ENCODE peak calls at places on chromosomes 7 and 10, in seven cellular contexts. X, Z, N, Q, M, C and O are unnamed samples.

GRCh38 chr7:2598175-2598823 is 33.5 kb upstream of the TTYH3 start:
- DNase-seq in X (no peak), Z (no peak), N (no peak), Q (peak), M (no peak), C (no peak), O (no peak)

GRCh38 chr7:559396-559705 is 39.7 kb upstream of the PDGFA start:
- DNase-seq in X (no peak), Z (no peak), N (no peak), Q (no peak), M (no peak), C (no peak), O (no peak)

GRCh38 chr7:25952277-25953057 is 199.5 kb upstream of the NFE2L3 start:
- DNase-seq in X (no peak), Z (no peak), N (no peak), Q (no peak), M (no peak), C (no peak), O (no peak)

GRCh38 chr7:87216701-87217508 is 2.6 kb downstream of the TMEM243 start:
- DNase-seq in X (no peak), Z (no peak), N (no peak), Q (no peak), M (no peak), C (no peak), O (no peak)

GRCh38 chr10:33735463-33735862 is 401.0 kb upstream of the NRP1 start:
- DNase-seq in X (no peak), Z (no peak), N (no peak), Q (no peak), M (no peak), C (peak), O (no peak)

GRCh38 chr7:39480901-39481300 is 85.3 kb upstream of the YAE1 start:
- DNase-seq in X (no peak), Z (no peak), N (no peak), Q (no peak), M (no peak), C (no peak), O (no peak)

GRCh38 chr10:22630229-22631174 is 83.9 kb downstream of the PIP4K2A start:
- DNase-seq in X (no peak), Z (peak), N (no peak), Q (no peak), M (no peak), C (peak), O (no peak)

GRCh38 chr10:21194510-21194993 is 297.4 kb upstream of the NEBL start:
- DNase-seq in X (peak), Z (peak), N (peak), Q (no peak), M (no peak), C (peak), O (no peak)

GRCh38 chr7:18895456-18895855 is 222.0 kb downstream of the TWIST1 start:
- DNase-seq in X (peak), Z (peak), N (peak), Q (no peak), M (no peak), C (peak), O (peak)

GRCh38 chr10:48306870-48307531 is 524 bp downstream of the MAPK8 start:
- DNase-seq in X (peak), Z (peak), N (no peak), Q (peak), M (peak), C (peak), O (no peak)

GRCh38 chr7:31744294-31744874 is 57.4 kb downstream of the PPP1R17 start:
- DNase-seq in X (peak), Z (peak), N (peak), Q (peak), M (peak), C (peak), O (peak)

GRCh38 chr7:36128448-36129047 is 24.5 kb upstream of the EEPD1 start:
- DNase-seq in X (peak), Z (peak), N (peak), Q (peak), M (peak), C (peak), O (peak)

GRCh38 chr7:78039791-78040776 is 241.5 kb downstream of the PHTF2 start:
- DNase-seq in X (peak), Z (peak), N (peak), Q (no peak), M (peak), C (peak), O (no peak)

GRCh38 chr10:112904000-112904399 is 46.0 kb upstream of the TCF7L2 start:
- DNase-seq in X (peak), Z (peak), N (peak), Q (no peak), M (no peak), C (peak), O (no peak)

GRCh38 chr10:131093795-131094366 is 217.6 kb downstream of the TCERG1L start:
- DNase-seq in X (no peak), Z (no peak), N (no peak), Q (no peak), M (no peak), C (no peak), O (no peak)

GRCh38 chr10:48970654-48971053 is 31.0 kb upstream of the LRRC18 start:
- DNase-seq in X (no peak), Z (no peak), N (no peak), Q (no peak), M (no peak), C (no peak), O (no peak)

GRCh38 chr10:43680035-43680434 is 31.4 kb upstream of the ZNF32 start:
- DNase-seq in X (no peak), Z (peak), N (no peak), Q (no peak), M (no peak), C (peak), O (no peak)

GRCh38 chr7:116138202-116138801 is 72.0 kb upstream of the TES start:
- DNase-seq in X (peak), Z (peak), N (peak), Q (no peak), M (no peak), C (peak), O (peak)

GRCh38 chr7:123624527-123625183 is 23.0 kb downstream of the ASB15 start:
- DNase-seq in X (peak), Z (peak), N (no peak), Q (no peak), M (peak), C (peak), O (no peak)

GRCh38 chr10:131621784-131622624 is 278.8 kb upstream of the PPP2R2D start:
- DNase-seq in X (peak), Z (no peak), N (peak), Q (no peak), M (no peak), C (no peak), O (no peak)

GRCh38 chr7:95907337-95907736 is 135.0 kb downstream of the DYNC1I1 start:
- DNase-seq in X (no peak), Z (no peak), N (no peak), Q (no peak), M (no peak), C (no peak), O (no peak)

GRCh38 chr7:85184599-85185354 is 2.1 kb downstream of the SEMA3D start:
- DNase-seq in X (no peak), Z (peak), N (no peak), Q (peak), M (peak), C (peak), O (no peak)

GRCh38 chr7:2011266-2012043 is 221.3 kb downstream of the MAD1L1 start:
- DNase-seq in X (no peak), Z (no peak), N (no peak), Q (peak), M (no peak), C (no peak), O (no peak)

GRCh38 chr10:33935350-33935749 is 600.9 kb upstream of the NRP1 start:
- DNase-seq in X (no peak), Z (no peak), N (no peak), Q (no peak), M (no peak), C (no peak), O (no peak)

GRCh38 chr7:149027055-149027454 is 1.2 kb downstream of the PDIA4 start:
- DNase-seq in X (no peak), Z (no peak), N (no peak), Q (no peak), M (no peak), C (no peak), O (no peak)

GRCh38 chr7:1154172-1154739 is 5.7 kb downstream of the ZFAND2A start:
- DNase-seq in X (no peak), Z (no peak), N (no peak), Q (no peak), M (no peak), C (no peak), O (no peak)

DNA sequence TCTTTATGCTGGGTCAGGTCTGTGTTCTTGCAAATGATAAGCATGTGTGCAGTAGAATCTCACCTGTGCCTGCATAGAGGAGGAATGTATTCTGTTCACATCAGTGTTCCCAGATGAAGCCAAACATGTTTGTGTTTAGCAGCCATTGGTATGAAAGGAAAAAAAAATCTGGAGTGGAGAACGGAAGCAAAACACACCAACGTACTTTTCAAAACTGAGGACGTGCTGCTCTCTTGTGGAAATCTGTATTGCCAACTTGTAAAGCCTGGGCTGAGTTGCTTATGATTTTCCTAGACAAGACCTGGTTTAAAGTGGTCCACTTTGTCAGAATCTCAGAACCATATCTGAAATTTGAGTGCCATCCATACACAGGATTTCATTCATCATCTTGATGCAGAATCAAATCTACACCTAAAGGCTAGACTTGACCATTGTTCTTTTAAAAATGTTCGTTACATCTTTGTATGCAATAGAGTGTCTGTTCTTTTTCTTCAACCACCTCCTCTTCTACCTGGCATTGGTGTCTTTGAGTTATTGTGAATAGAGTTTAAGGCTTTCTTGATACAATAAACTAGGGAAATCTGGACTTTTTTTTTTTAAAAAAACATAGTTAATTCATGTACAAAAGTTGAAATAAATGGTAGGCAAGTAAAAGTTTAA is 367.7 kb downstream of the PHF14 start:
- DNase-seq in X (no peak), Z (peak), N (peak), Q (no peak), M (no peak), C (peak), O (no peak)
- TF ChIP-seq CTCF in X (peak), Z (peak), N (no peak), Q (no peak), M (no peak), C (peak), O (peak)

GRCh38 chr7:75878312-75878768 is 494 bp upstream of the RHBDD2 start:
- DNase-seq in X (no peak), Z (no peak), N (no peak), Q (no peak), M (no peak), C (no peak), O (no peak)
- H3K4me3 ChIP-seq in X (peak), Z (no peak), N (peak), Q (peak), M (no peak), C (peak), O (peak)

GRCh38 chr10:71725249-71725648 is 5.7 kb upstream of the C10orf105 start:
- DNase-seq in X (no peak), Z (no peak), N (no peak), Q (no peak), M (no peak), C (no peak), O (no peak)

GRCh38 chr10:71726673-71727428 is 7.3 kb upstream of the C10orf105 start:
- DNase-seq in X (no peak), Z (no peak), N (no peak), Q (no peak), M (no peak), C (no peak), O (no peak)

GRCh38 chr10:71724539-71724938 is 5.0 kb upstream of the C10orf105 start:
- DNase-seq in X (no peak), Z (no peak), N (no peak), Q (no peak), M (no peak), C (no peak), O (no peak)

GRCh38 chr10:71727429-71728217 is 8.0 kb upstream of the C10orf105 start:
- DNase-seq in X (no peak), Z (peak), N (no peak), Q (no peak), M (peak), C (peak), O (no peak)

GRCh38 chr10:71725998-71726672 is 6.6 kb upstream of the C10orf105 start:
- DNase-seq in X (peak), Z (peak), N (no peak), Q (no peak), M (peak), C (peak), O (no peak)
- TF ChIP-seq CTCF in X (peak), Z (peak), N (peak), Q (no peak), M (no peak), C (peak), O (peak)

GRCh38 chr7:94352854-94353253 is 41.8 kb upstream of the COL1A2 start:
- DNase-seq in X (no peak), Z (no peak), N (no peak), Q (no peak), M (no peak), C (no peak), O (no peak)

GRCh38 chr7:94360926-94361325 is 33.8 kb upstream of the COL1A2 start:
- DNase-seq in X (no peak), Z (no peak), N (no peak), Q (no peak), M (no peak), C (no peak), O (no peak)

GRCh38 chr7:94355389-94355788 is 39.3 kb upstream of the COL1A2 start:
- DNase-seq in X (no peak), Z (peak), N (no peak), Q (no peak), M (no peak), C (peak), O (no peak)

GRCh38 chr7:94354950-94355349 is 39.7 kb upstream of the COL1A2 start:
- DNase-seq in X (no peak), Z (no peak), N (no peak), Q (no peak), M (no peak), C (no peak), O (no peak)

GRCh38 chr7:94357076-94357475 is 37.6 kb upstream of the COL1A2 start:
- DNase-seq in X (no peak), Z (no peak), N (no peak), Q (no peak), M (no peak), C (peak), O (no peak)
- H3K4me3 ChIP-seq in X (no peak), Z (no peak), N (no peak), Q (no peak), M (no peak), C (no peak), O (no peak)

DNA sequence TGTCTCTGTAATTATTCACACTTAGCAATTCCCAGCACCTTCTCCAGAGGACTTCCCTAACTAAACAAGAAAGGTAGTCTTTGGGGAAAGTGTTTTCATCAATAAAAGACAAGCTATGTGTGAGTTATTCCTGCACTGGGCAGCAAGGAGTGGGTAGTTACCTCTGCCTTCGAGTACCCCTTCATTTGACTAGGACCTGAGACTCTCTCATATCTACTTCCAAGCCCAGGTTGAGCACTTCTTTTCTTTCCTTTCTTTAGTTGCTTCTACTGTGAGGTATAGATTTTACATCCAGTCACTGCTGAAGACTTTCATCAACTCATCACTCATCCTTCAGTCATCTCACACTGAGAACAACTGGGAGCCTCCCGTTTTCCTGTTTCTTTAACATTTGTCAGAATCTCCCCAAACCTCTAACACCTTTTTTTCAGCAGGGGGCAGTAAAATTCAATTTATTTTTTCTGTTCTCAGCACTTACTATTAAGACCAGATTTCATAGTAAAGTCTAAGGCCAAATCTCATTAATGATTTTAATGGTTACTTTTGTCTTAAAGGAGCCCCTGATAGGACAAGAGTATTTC is 80.1 kb upstream of the PRSS1 start:
- DNase-seq in X (peak), Z (peak), N (no peak), Q (no peak), M (no peak), C (peak), O (no peak)
- TF ChIP-seq CTCF in X (no peak), Z (peak), N (peak), Q (peak), M (peak), C (peak), O (peak)

GRCh38 chr10:123390332-123390731 is 236.1 kb downstream of the BUB3 start:
- DNase-seq in X (no peak), Z (no peak), N (no peak), Q (no peak), M (no peak), C (no peak), O (no peak)
- H3K4me3 ChIP-seq in X (no peak), Z (no peak), N (no peak), Q (no peak), M (no peak), C (no peak), O (no peak)

GRCh38 chr7:73852500-73852899 is 8.5 kb upstream of the TMEM270 start:
- DNase-seq in X (no peak), Z (no peak), N (no peak), Q (no peak), M (no peak), C (no peak), O (no peak)
- TF ChIP-seq CTCF in X (no peak), Z (no peak), N (no peak), Q (no peak), M (no peak), C (no peak), O (no peak)